ENCODE peak calls at places on chromosomes 3 and 15, in ten cellular contexts. L, F, Z, Y, N, U, P, D, X and G are unnamed samples.
A peak's percentile ranks its signal among the peaks of the same experiment; 100 is the strongest.

GRCh38 chr3:174716956-174717355 is 142.2 kb upstream of the NAALADL2 start:
- DNase-seq in L (no peak), F (no peak), Z (no peak), Y (no peak), N (no peak), U (no peak), P (no peak), D (no peak), X (no peak), G (no peak)

GRCh38 chr3:88321696-88322095 is 171.9 kb downstream of the C3orf38 start:
- DNase-seq in L (peak; percentile 7), F (no peak), Z (no peak), Y (no peak), N (no peak), U (peak; percentile 0), P (peak; percentile 11), D (no peak), X (no peak), G (no peak)

GRCh38 chr15:29685156-29686078 is 136.9 kb downstream of the TJP1 start:
- DNase-seq in L (no peak), F (no peak), Z (no peak), Y (no peak), N (no peak), U (no peak), P (peak; percentile 33), D (no peak), X (no peak), G (no peak)

GRCh38 chr3:99249627-99250026 is 348.1 kb upstream of the DCBLD2 start:
- DNase-seq in L (no peak), F (no peak), Z (no peak), Y (no peak), N (no peak), U (no peak), P (no peak), D (no peak), X (no peak), G (no peak)

GRCh38 chr3:51559266-51559907 is 20.9 kb downstream of the RAD54L2 start:
- DNase-seq in L (no peak), F (no peak), Z (no peak), Y (no peak), N (no peak), U (peak; percentile 85), P (peak; percentile 60), D (peak; percentile 49), X (no peak), G (no peak)

GRCh38 chr3:174208161-174208560 is 651.0 kb upstream of the NAALADL2 start:
- DNase-seq in L (no peak), F (no peak), Z (no peak), Y (no peak), N (no peak), U (no peak), P (no peak), D (no peak), X (no peak), G (no peak)

GRCh38 chr3:187062526-187063177 is 76.6 kb downstream of the RPL39L start:
- DNase-seq in L (peak; percentile 68), F (no peak), Z (no peak), Y (no peak), N (no peak), U (peak; percentile 71), P (peak; percentile 44), D (no peak), X (peak; percentile 10), G (no peak)

GRCh38 chr15:25694238-25694584 is 168.9 kb downstream of the ATP10A start:
- DNase-seq in L (no peak), F (peak; percentile 21), Z (no peak), Y (no peak), N (no peak), U (no peak), P (no peak), D (no peak), X (no peak), G (no peak)

GRCh38 chr3:131917006-131917405 is 117.8 kb downstream of the CPNE4 start:
- DNase-seq in L (no peak), F (no peak), Z (no peak), Y (no peak), N (no peak), U (no peak), P (no peak), D (no peak), X (no peak), G (no peak)

GRCh38 chr15:48084759-48085420 is 35.9 kb upstream of the SLC24A5 start:
- DNase-seq in L (peak; percentile 62), F (no peak), Z (no peak), Y (no peak), N (peak; percentile 40), U (peak; percentile 64), P (peak; percentile 65), D (no peak), X (no peak), G (no peak)

GRCh38 chr3:123342631-123343080 is 106.2 kb downstream of the ADCY5 start:
- DNase-seq in L (no peak), F (no peak), Z (no peak), Y (no peak), N (no peak), U (no peak), P (no peak), D (no peak), X (no peak), G (no peak)

GRCh38 chr3:130905551-130905950 is 11.7 kb downstream of the ATP2C1 start:
- DNase-seq in L (no peak), F (no peak), Z (no peak), Y (no peak), N (no peak), U (peak; percentile 95), P (peak; percentile 12), D (no peak), X (no peak), G (no peak)

GRCh38 chr3:59432676-59433075 is 382.9 kb upstream of the CFAP20DC start:
- DNase-seq in L (no peak), F (no peak), Z (no peak), Y (no peak), N (no peak), U (no peak), P (peak; percentile 34), D (peak; percentile 24), X (no peak), G (no peak)

GRCh38 chr3:184361932-184362667 is 590 bp downstream of the POLR2H start:
- DNase-seq in L (peak; percentile 41), F (peak; percentile 84), Z (peak; percentile 75), Y (no peak), N (no peak), U (peak; percentile 74), P (peak; percentile 34), D (peak; percentile 68), X (peak; percentile 83), G (peak; percentile 81)

GRCh38 chr15:36415643-36416042 is 163.8 kb upstream of the CDIN1 start:
- DNase-seq in L (peak; percentile 31), F (no peak), Z (no peak), Y (no peak), N (no peak), U (peak; percentile 87), P (peak; percentile 92), D (no peak), X (no peak), G (no peak)

GRCh38 chr3:50648297-50648696 is 26.4 kb upstream of the DOCK3 start:
- DNase-seq in L (no peak), F (no peak), Z (no peak), Y (no peak), N (peak; percentile 76), U (no peak), P (no peak), D (no peak), X (no peak), G (no peak)